ENCODE peak calls at places on chromosomes 7 and 10, in seven cellular contexts. I is ELR, Z is A172, T is nephron progenitor cell, E is fibroblast of the aortic adventitia, M is GDM1, P is NCI-H1105. O is an unnamed sample.

GRCh38 chr7:81789406-81790139 is 19.7 kb upstream of the HGF start:
- DNase-seq in I (no peak), Z (no peak), T (no peak), E (peak; percentile 64), M (no peak), P (no peak), O (peak; percentile 65)

GRCh38 chr7:135859548-135859947 is 110.9 kb upstream of the FAM180A start:
- DNase-seq in I (peak; percentile 27), Z (no peak), T (no peak), E (peak; percentile 18), M (no peak), P (no peak), O (peak; percentile 42)

GRCh38 chr7:155731375-155731774 is 80.9 kb downstream of the SHH start:
- DNase-seq in I (peak; percentile 21), Z (peak; percentile 1), T (no peak), E (peak; percentile 12), M (no peak), P (no peak), O (no peak)

GRCh38 chr10:124665980-124666379 is 78.2 kb downstream of the FAM53B start:
- DNase-seq in I (no peak), Z (no peak), T (no peak), E (peak; percentile 55), M (no peak), P (no peak), O (no peak)

GRCh38 chr7:1663857-1664651 is 6.0 kb upstream of the ELFN1 start:
- DNase-seq in I (no peak), Z (no peak), T (peak; percentile 51), E (no peak), M (no peak), P (no peak), O (no peak)

GRCh38 chr10:113108180-113108835 is 158.3 kb downstream of the TCF7L2 start:
- DNase-seq in I (peak; percentile 46), Z (no peak), T (peak; percentile 63), E (no peak), M (no peak), P (no peak), O (peak; percentile 23)

GRCh38 chr7:97801108-97801507 is 69.2 kb downstream of the TAC1 start:
- DNase-seq in I (no peak), Z (no peak), T (no peak), E (no peak), M (no peak), P (no peak), O (no peak)

GRCh38 chr10:131822013-131822693 is 78.7 kb upstream of the PPP2R2D start:
- DNase-seq in I (no peak), Z (no peak), T (no peak), E (no peak), M (no peak), P (no peak), O (no peak)

GRCh38 chr7:144975882-144976281 is 140.0 kb upstream of the TPK1 start:
- DNase-seq in I (no peak), Z (peak; percentile 42), T (no peak), E (no peak), M (peak; percentile 4), P (no peak), O (no peak)

GRCh38 chr7:96933067-96933645 is 72.2 kb upstream of the DLX6 start:
- DNase-seq in I (no peak), Z (no peak), T (no peak), E (no peak), M (no peak), P (no peak), O (no peak)

GRCh38 chr10:79026341-79026761 is 42.4 kb upstream of the ZMIZ1 start:
- DNase-seq in I (no peak), Z (no peak), T (no peak), E (no peak), M (no peak), P (no peak), O (no peak)

GRCh38 chr10:34628174-34628802 is 186.8 kb downstream of the PARD3 start:
- DNase-seq in I (no peak), Z (peak; percentile 22), T (no peak), E (peak; percentile 68), M (no peak), P (no peak), O (no peak)

GRCh38 chr7:1844956-1845390 is 174.9 kb downstream of the ELFN1 start:
- DNase-seq in I (no peak), Z (no peak), T (peak; percentile 36), E (no peak), M (no peak), P (no peak), O (no peak)

GRCh38 chr7:158431941-158432347 is 155.7 kb downstream of the PTPRN2 start:
- DNase-seq in I (peak; percentile 49), Z (peak; percentile 98), T (no peak), E (peak; percentile 10), M (no peak), P (no peak), O (peak; percentile 80)

GRCh38 chr7:142496545-142496991 is 238.7 kb upstream of the PRSS58 start:
- DNase-seq in I (peak; percentile 56), Z (peak; percentile 25), T (peak; percentile 21), E (peak; percentile 60), M (peak; percentile 23), P (no peak), O (no peak)

GRCh38 chr7:44143606-44144250 is 2.6 kb upstream of the MYL7 start:
- DNase-seq in I (no peak), Z (no peak), T (no peak), E (peak; percentile 5), M (no peak), P (no peak), O (no peak)

GRCh38 chr10:6619663-6620062 is 39.6 kb upstream of the PRKCQ start:
- DNase-seq in I (no peak), Z (no peak), T (no peak), E (no peak), M (no peak), P (no peak), O (no peak)

GRCh38 chr10:130193493-130194193 is 57.5 kb downstream of the GLRX3 start:
- DNase-seq in I (no peak), Z (no peak), T (no peak), E (no peak), M (no peak), P (no peak), O (no peak)

GRCh38 chr7:108071551-108071950 is 58.6 kb downstream of the LAMB4 start:
- DNase-seq in I (no peak), Z (no peak), T (no peak), E (no peak), M (no peak), P (peak; percentile 45), O (no peak)

O was measured in MG63.